ENCODE peak calls at places on chromosomes 2 and 18, in four cellular contexts. One of them, this sample, is unnamed.

GRCh38 chr2:186572705-186573104 is 17.2 kb upstream of the ITGAV start:
- DNase-seq in esophagus squamous epithelium: no peak
- DNase-seq in aorta: no peak
- DNase-seq in heart right ventricle: no peak
- DNase-seq in this sample: no peak

GRCh38 chr2:105801961-105802360 is 57.2 kb downstream of the NCK2 start:
- DNase-seq in heart right ventricle: no peak
- DNase-seq in esophagus squamous epithelium: no peak
- DNase-seq in aorta: no peak
- DNase-seq in this sample: no peak

GRCh38 chr2:188609321-188610049 is 317.8 kb downstream of the GULP1 start:
- DNase-seq in esophagus squamous epithelium: no peak
- DNase-seq in heart right ventricle: no peak
- DNase-seq in aorta: no peak
- DNase-seq in this sample: no peak

GRCh38 chr2:233693963-233694362 is 1.3 kb downstream of the UGT1A6 start:
- DNase-seq in heart right ventricle: no peak
- DNase-seq in aorta: no peak
- DNase-seq in esophagus squamous epithelium: no peak
- DNase-seq in this sample: no peak

GRCh38 chr18:79637921-79638855 is 41.4 kb upstream of the CTDP1 start:
- DNase-seq in esophagus squamous epithelium: no peak
- DNase-seq in heart right ventricle: no peak
- DNase-seq in aorta: no peak
- DNase-seq in this sample: no peak

GRCh38 chr2:119251652-119252051 is 28.0 kb downstream of the STEAP3 start:
- DNase-seq in heart right ventricle: no peak
- DNase-seq in aorta: no peak
- DNase-seq in esophagus squamous epithelium: no peak
- DNase-seq in this sample: no peak

GRCh38 chr2:86393521-86394490 is 47.4 kb upstream of the KDM3A start:
- DNase-seq in esophagus squamous epithelium: no peak
- DNase-seq in heart right ventricle: peak
- DNase-seq in aorta: no peak
- DNase-seq in this sample: no peak

GRCh38 chr2:131641414-131642206 is 113.9 kb downstream of the CCDC74A start:
- DNase-seq in aorta: no peak
- DNase-seq in heart right ventricle: no peak
- DNase-seq in esophagus squamous epithelium: no peak
- DNase-seq in this sample: no peak

GRCh38 chr18:77530732-77531131 is 281.1 kb downstream of the GALR1 start:
- DNase-seq in heart right ventricle: no peak
- DNase-seq in esophagus squamous epithelium: no peak
- DNase-seq in aorta: no peak
- DNase-seq in this sample: no peak

GRCh38 chr2:33069894-33070651 is 123.3 kb downstream of the LTBP1 start:
- DNase-seq in heart right ventricle: no peak
- DNase-seq in esophagus squamous epithelium: no peak
- DNase-seq in aorta: peak
- DNase-seq in this sample: no peak

GRCh38 chr18:2994603-2995432 is 18.1 kb downstream of the LPIN2 start:
- DNase-seq in aorta: peak
- DNase-seq in heart right ventricle: no peak
- DNase-seq in esophagus squamous epithelium: peak
- DNase-seq in this sample: peak

GRCh38 chr2:180456811-180457210 is 449.7 kb upstream of the CWC22 start:
- DNase-seq in esophagus squamous epithelium: no peak
- DNase-seq in heart right ventricle: no peak
- DNase-seq in aorta: no peak
- DNase-seq in this sample: no peak

GRCh38 chr2:215609089-215610032 is 173.5 kb upstream of the FN1 start:
- DNase-seq in esophagus squamous epithelium: no peak
- DNase-seq in heart right ventricle: no peak
- DNase-seq in aorta: no peak
- DNase-seq in this sample: no peak

GRCh38 chr2:74921236-74921736 is 37.2 kb upstream of the POLE4 start:
- DNase-seq in heart right ventricle: no peak
- DNase-seq in esophagus squamous epithelium: no peak
- DNase-seq in aorta: no peak
- DNase-seq in this sample: no peak

GRCh38 chr2:152415231-152415642 is 80.3 kb downstream of the FMNL2 start:
- DNase-seq in heart right ventricle: no peak
- DNase-seq in aorta: no peak
- DNase-seq in esophagus squamous epithelium: no peak
- DNase-seq in this sample: no peak

GRCh38 chr2:231012471-231012870 is 16.6 kb downstream of the SPATA3 start:
- DNase-seq in heart right ventricle: no peak
- DNase-seq in esophagus squamous epithelium: no peak
- DNase-seq in aorta: no peak
- DNase-seq in this sample: no peak

GRCh38 chr18:13017247-13017875 is 26.2 kb downstream of the CEP192 start:
- DNase-seq in aorta: no peak
- DNase-seq in esophagus squamous epithelium: no peak
- DNase-seq in heart right ventricle: no peak
- DNase-seq in this sample: no peak

GRCh38 chr2:150167711-150168110 is 319.8 kb downstream of the RND3 start:
- DNase-seq in esophagus squamous epithelium: no peak
- DNase-seq in heart right ventricle: no peak
- DNase-seq in aorta: no peak
- DNase-seq in this sample: no peak

GRCh38 chr18:49072524-49072934 is 121.8 kb upstream of the SMAD7 start:
- DNase-seq in aorta: no peak
- DNase-seq in esophagus squamous epithelium: no peak
- DNase-seq in heart right ventricle: peak
- DNase-seq in this sample: no peak

GRCh38 chr2:239600194-239600593 is 199.4 kb upstream of the HDAC4 start:
- DNase-seq in heart right ventricle: no peak
- DNase-seq in aorta: peak
- DNase-seq in esophagus squamous epithelium: no peak
- DNase-seq in this sample: no peak

GRCh38 chr2:162457487-162457886 is 113.6 kb downstream of the GCA start:
- DNase-seq in aorta: no peak
- DNase-seq in heart right ventricle: no peak
- DNase-seq in esophagus squamous epithelium: no peak
- DNase-seq in this sample: no peak

GRCh38 chr2:55391155-55391554 is 28.5 kb downstream of the CCDC88A start:
- DNase-seq in aorta: no peak
- DNase-seq in heart right ventricle: no peak
- DNase-seq in esophagus squamous epithelium: no peak
- DNase-seq in this sample: no peak

DNA sequence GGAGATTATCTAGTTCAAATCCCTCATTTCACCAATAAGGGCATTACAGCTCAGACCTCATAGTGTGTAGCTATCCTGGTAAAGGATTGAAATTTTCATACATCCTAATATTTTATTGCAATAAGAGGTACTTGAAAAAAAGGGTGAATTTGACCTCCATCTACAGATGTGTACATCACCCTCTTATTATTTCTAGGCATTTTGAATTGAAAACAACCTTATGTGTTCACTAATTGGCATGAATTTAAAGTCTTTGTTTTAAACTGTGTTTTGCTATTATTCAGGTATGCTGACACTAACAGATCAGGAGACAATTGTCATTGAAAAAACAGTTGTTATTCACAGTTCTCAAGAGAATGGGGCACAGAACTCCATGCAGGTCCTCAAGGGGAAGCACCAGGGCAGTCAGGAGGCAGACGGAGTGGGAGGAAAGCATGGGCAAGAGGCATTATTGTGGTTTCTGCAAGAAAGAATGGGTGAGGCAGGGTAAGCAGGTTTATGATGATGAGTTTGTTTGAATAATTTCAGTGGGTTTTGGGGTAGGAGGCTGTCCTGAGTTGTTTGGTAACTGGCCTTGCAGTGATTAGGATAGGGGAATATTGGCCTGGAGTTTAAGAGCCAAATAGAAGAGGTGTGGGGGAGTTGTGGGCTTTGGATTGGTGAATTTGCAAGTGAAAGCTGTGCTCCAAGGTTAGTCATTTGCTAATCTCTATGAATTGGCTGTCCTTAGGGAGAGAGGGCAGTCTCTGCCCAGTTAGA is 194.6 kb downstream of the GPD2 start:
- DNase-seq in esophagus squamous epithelium: no peak
- DNase-seq in aorta: no peak
- DNase-seq in heart right ventricle: no peak
- DNase-seq in this sample: no peak
- H3K27ac ChIP-seq in esophagus squamous epithelium: no peak
- H3K27ac ChIP-seq in aorta: no peak
- H3K27ac ChIP-seq in heart right ventricle: no peak
- H3K27ac ChIP-seq in this sample: no peak

GRCh38 chr2:67684991-67685390 is 287.9 kb downstream of the ETAA1 start:
- DNase-seq in esophagus squamous epithelium: no peak
- DNase-seq in aorta: no peak
- DNase-seq in heart right ventricle: no peak
- DNase-seq in this sample: no peak
- H3K27ac ChIP-seq in esophagus squamous epithelium: no peak
- H3K27ac ChIP-seq in aorta: no peak
- H3K27ac ChIP-seq in heart right ventricle: no peak
- H3K27ac ChIP-seq in this sample: no peak

GRCh38 chr2:201448067-201448466 is 3.2 kb downstream of the TRAK2 start:
- DNase-seq in aorta: no peak
- DNase-seq in esophagus squamous epithelium: no peak
- DNase-seq in heart right ventricle: no peak
- DNase-seq in this sample: no peak
- H3K27ac ChIP-seq in aorta: no peak
- H3K27ac ChIP-seq in esophagus squamous epithelium: peak
- H3K27ac ChIP-seq in heart right ventricle: no peak
- H3K27ac ChIP-seq in this sample: no peak

GRCh38 chr18:6752200-6752873 is 22.8 kb downstream of the ARHGAP28 start:
- DNase-seq in heart right ventricle: no peak
- DNase-seq in aorta: no peak
- DNase-seq in esophagus squamous epithelium: no peak
- DNase-seq in this sample: no peak
- H3K27ac ChIP-seq in heart right ventricle: no peak
- H3K27ac ChIP-seq in aorta: no peak
- H3K27ac ChIP-seq in esophagus squamous epithelium: peak
- H3K27ac ChIP-seq in this sample: no peak

GRCh38 chr2:11465110-11465484 is 864 bp downstream of the E2F6 start:
- DNase-seq in heart right ventricle: no peak
- DNase-seq in aorta: no peak
- DNase-seq in esophagus squamous epithelium: no peak
- DNase-seq in this sample: no peak
- H3K27ac ChIP-seq in heart right ventricle: peak
- H3K27ac ChIP-seq in aorta: no peak
- H3K27ac ChIP-seq in esophagus squamous epithelium: peak
- H3K27ac ChIP-seq in this sample: no peak

This sample was measured in CD4-positive, alpha-beta T cell.